ENCODE peak calls at places on chromosomes 12 and 14, in four cellular contexts. F is fibroblast of mammary gland, V is GM12878, C is cardiac muscle cell. I is an unnamed sample.

GRCh38 chr12:92621833-92622232 is 81.0 kb upstream of the PLEKHG7 start:
- DNase-seq in F (peak), C (no peak), V (no peak), I (no peak)

GRCh38 chr12:44235674-44236073 is 399.8 kb downstream of the TMEM117 start:
- DNase-seq in V (no peak), F (no peak), C (no peak), I (no peak)

GRCh38 chr12:29634057-29634456 is 136.6 kb upstream of the OVCH1 start:
- DNase-seq in V (no peak), C (peak), F (peak), I (no peak)

GRCh38 chr12:132152411-132152821 is 8.2 kb downstream of the NOC4L start:
- DNase-seq in C (no peak), F (no peak), V (no peak), I (no peak)

GRCh38 chr14:70567791-70568190 is 32.7 kb downstream of the MED6 start:
- DNase-seq in C (peak), F (peak), V (no peak), I (peak)

GRCh38 chr12:47194501-47194900 is 114.7 kb upstream of the AMIGO2 start:
- DNase-seq in C (no peak), V (no peak), F (no peak), I (no peak)

GRCh38 chr12:113041560-113041959 is 15.0 kb upstream of the DTX1 start:
- DNase-seq in C (no peak), V (no peak), F (no peak), I (no peak)

GRCh38 chr12:26878661-26879119 is 45.7 kb upstream of the ITPR2 start:
- DNase-seq in C (peak), V (no peak), F (no peak), I (peak)

GRCh38 chr14:93305708-93306418 is 27.0 kb downstream of the BTBD7 start:
- DNase-seq in F (no peak), C (no peak), V (no peak), I (no peak)

GRCh38 chr12:91381309-91381804 is 198.7 kb upstream of the DCN start:
- DNase-seq in F (peak), V (peak), C (peak), I (peak)

GRCh38 chr12:90548595-90548994 is 406.4 kb downstream of the CCER1 start:
- DNase-seq in F (no peak), C (no peak), V (no peak), I (no peak)

GRCh38 chr12:106157802-106158201 is 19.0 kb upstream of the NUAK1 start:
- DNase-seq in C (no peak), F (no peak), V (no peak), I (no peak)

GRCh38 chr12:113996026-113996425 is 29.9 kb upstream of the RBM19 start:
- DNase-seq in V (no peak), F (no peak), C (no peak), I (no peak)

GRCh38 chr14:88023658-88024187 is 18.8 kb downstream of the GPR65 start:
- DNase-seq in F (no peak), V (no peak), C (no peak), I (no peak)

GRCh38 chr12:109140560-109140959 is 24.2 kb downstream of the ACACB start:
- DNase-seq in F (no peak), C (no peak), V (no peak), I (no peak)

GRCh38 chr12:64299628-64300027 is 77.5 kb upstream of the KICS2 start:
- DNase-seq in F (no peak), V (no peak), C (no peak), I (no peak)

GRCh38 chr12:112823582-112824149 is 32.1 kb downstream of the RPH3A start:
- DNase-seq in V (no peak), F (no peak), C (no peak), I (no peak)

GRCh38 chr12:124939428-124940142 is 25.1 kb upstream of the UBC start:
- DNase-seq in V (peak), C (peak), F (peak), I (peak)

GRCh38 chr12:91274886-91275285 is 92.3 kb upstream of the DCN start:
- DNase-seq in C (peak), V (no peak), F (peak), I (no peak)

GRCh38 chr14:28767851-28768548 is 1.4 kb downstream of the FOXG1 start:
- DNase-seq in F (no peak), V (no peak), C (no peak), I (peak)

GRCh38 chr12:85949253-85949652 is 75.2 kb downstream of the NTS start:
- DNase-seq in C (no peak), V (no peak), F (no peak), I (no peak)

GRCh38 chr12:85951823-85952222 is 77.7 kb downstream of the NTS start:
- DNase-seq in F (peak), V (no peak), C (peak), I (no peak)

DNA sequence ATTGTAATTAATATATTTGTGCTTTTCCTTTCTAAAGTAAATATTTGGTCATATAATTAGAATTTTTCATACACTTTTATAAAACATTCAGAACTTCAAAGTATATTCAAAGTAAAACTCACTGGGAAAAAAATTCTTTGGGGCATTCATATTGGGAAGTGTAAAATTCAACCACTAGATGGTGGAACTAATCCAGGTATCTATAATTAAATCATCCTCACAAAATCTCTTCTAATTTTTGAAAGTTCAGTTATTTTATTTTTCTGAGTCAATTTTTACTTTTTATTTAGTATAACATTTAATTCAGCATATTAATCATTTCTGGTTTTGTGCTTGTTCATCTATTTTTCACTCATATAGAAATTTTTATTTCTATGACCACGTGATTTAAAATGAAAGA is 81.0 kb downstream of the NTS start:
- DNase-seq in V (no peak), C (peak), F (peak), I (no peak)
- TF ChIP-seq CTCF in V (no peak), C (peak), F (peak), I (no peak)

GRCh38 chr14:97584528-97584927 is 787.3 kb downstream of the VRK1 start:
- DNase-seq in C (no peak), F (no peak), V (no peak), I (no peak)
- TF ChIP-seq CTCF in C (no peak), F (no peak), V (no peak), I (peak)

GRCh38 chr14:95334044-95334443 is 14.3 kb upstream of the CLMN start:
- DNase-seq in V (no peak), F (no peak), C (no peak), I (no peak)
- TF ChIP-seq CTCF in V (peak), F (no peak), C (no peak), I (no peak)

GRCh38 chr14:100147181-100147631 is 12.2 kb downstream of the DEGS2 start:
- DNase-seq in V (no peak), C (no peak), F (no peak), I (peak)
- TF ChIP-seq CTCF in V (no peak), C (no peak), F (no peak), I (no peak)

I was measured in GM06990.